ENCODE peak calls at places on chromosomes 4 and X, in nine cellular contexts. F is astrocyte of the spinal cord; A is activated CD4-positive, alpha-beta memory T cell treated with anti-CD3 and anti-CD28 coated beads for 36 hours; Z is lower leg skin; P is progenitor cell of endocrine pancreas; K is small intestine; X is ovary; Y is LoVo; U is foreskin fibroblast. O is an unnamed sample.

GRCh38 chr4:121272526-121272925 is 108.3 kb downstream of the QRFPR start:
- DNase-seq in A (no peak), U (peak; percentile 44), Z (no peak), P (no peak), X (no peak), K (peak; percentile 46), F (peak; percentile 68), Y (no peak), O (no peak)

GRCh38 chrX:68978211-68978780 is 149.5 kb downstream of the EFNB1 start:
- DNase-seq in F (peak; percentile 38), U (no peak), Y (no peak), K (no peak), X (no peak), Z (no peak), P (no peak), A (no peak), O (no peak)

GRCh38 chrX:120517936-120518335 is 42.8 kb downstream of the CUL4B start:
- DNase-seq in K (no peak), X (no peak), Y (no peak), U (peak; percentile 79), F (peak; percentile 71), Z (no peak), A (no peak), P (no peak), O (no peak)

GRCh38 chr4:24470681-24471622 is 113.4 kb downstream of the DHX15 start:
- DNase-seq in A (peak; percentile 38), K (no peak), X (peak; percentile 34), Z (peak; percentile 21), Y (no peak), F (peak; percentile 57), U (peak; percentile 68), P (peak; percentile 19), O (no peak)

GRCh38 chr4:187139116-187139515 is 415.5 kb upstream of the FAT1 start:
- DNase-seq in A (no peak), F (no peak), X (no peak), U (no peak), K (peak; percentile 55), P (no peak), Y (no peak), Z (no peak), O (no peak)

GRCh38 chr4:122577808-122578781 is 42.8 kb downstream of the IL21 start:
- DNase-seq in A (peak; percentile 80), Z (no peak), K (peak; percentile 58), U (peak; percentile 58), X (no peak), P (peak; percentile 26), Y (peak; percentile 56), F (peak; percentile 41), O (peak; percentile 55)

GRCh38 chr4:82886145-82886942 is 4.6 kb downstream of the SEC31A start:
- DNase-seq in A (no peak), X (no peak), U (no peak), K (peak; percentile 55), Y (no peak), F (no peak), P (no peak), Z (no peak), O (no peak)

GRCh38 chrX:119758682-119759332 is 419 bp downstream of the SOWAHD start:
- DNase-seq in A (peak; percentile 51), K (peak; percentile 49), F (no peak), X (peak; percentile 22), Y (no peak), Z (no peak), U (peak; percentile 47), P (peak; percentile 25), O (peak; percentile 17)

GRCh38 chr4:116849620-116850019 is 235.8 kb downstream of the TRAM1L1 start:
- DNase-seq in X (no peak), K (no peak), Z (no peak), P (no peak), U (no peak), A (no peak), Y (no peak), F (no peak), O (no peak)

GRCh38 chr4:1843852-1844251 is 12.1 kb downstream of the LETM1 start:
- DNase-seq in P (no peak), U (peak; percentile 66), X (no peak), K (no peak), A (no peak), Z (peak; percentile 31), Y (no peak), F (no peak), O (no peak)

GRCh38 chr4:633406-633805 is 8.0 kb downstream of the PDE6B start:
- DNase-seq in K (no peak), F (no peak), X (no peak), U (no peak), Z (no peak), Y (no peak), P (no peak), A (no peak), O (no peak)

GRCh38 chr4:69714086-69714485 is 46.3 kb downstream of the SULT1B1 start:
- DNase-seq in X (no peak), K (no peak), Z (no peak), F (no peak), U (no peak), A (no peak), P (no peak), Y (no peak), O (no peak)

GRCh38 chr4:83605744-83606172 is 69.8 kb downstream of the GPAT3 start:
- DNase-seq in Y (no peak), U (no peak), A (no peak), X (no peak), K (peak; percentile 62), Z (no peak), F (no peak), P (no peak), O (no peak)

GRCh38 chr4:157978680-157979361 is 194.0 kb downstream of the GASK1B start:
- DNase-seq in F (peak; percentile 74), X (peak; percentile 52), U (peak; percentile 79), Z (peak; percentile 27), A (peak; percentile 23), K (peak; percentile 55), Y (peak; percentile 62), P (peak; percentile 24), O (peak; percentile 7)

GRCh38 chrX:373641-374471 is 12.9 kb downstream of the PPP2R3B start:
- DNase-seq in F (peak; percentile 27), A (peak; percentile 34), Y (no peak), X (no peak), Z (no peak), P (peak; percentile 47), U (peak; percentile 72), K (no peak), O (no peak)

GRCh38 chrX:22105231-22105630 is 73.1 kb downstream of the PHEX start:
- DNase-seq in P (no peak), K (no peak), A (no peak), F (peak; percentile 55), U (peak; percentile 60), X (no peak), Y (no peak), Z (no peak), O (no peak)